ENCODE peak calls at places on chromosomes 11 and 22, in four cellular contexts. One of them, this sample, is unnamed.

GRCh38 chr22:19824197-19825015 is 30.3 kb downstream of the GNB1L start:
- DNase-seq in GM23248: no peak
- DNase-seq in HCT116: no peak
- DNase-seq in hepatocyte: peak; percentile 6
- DNase-seq in this sample: no peak

GRCh38 chr22:49934144-49934890 is 15.9 kb downstream of the CRELD2 start:
- DNase-seq in GM23248: peak; percentile 62
- DNase-seq in HCT116: no peak
- DNase-seq in hepatocyte: peak; percentile 80
- DNase-seq in this sample: peak; percentile 18

GRCh38 chr22:19495562-19496323 is 16.0 kb downstream of the CDC45 start:
- DNase-seq in GM23248: peak; percentile 29
- DNase-seq in HCT116: no peak
- DNase-seq in hepatocyte: no peak
- DNase-seq in this sample: peak; percentile 22

GRCh38 chr11:130829801-130830562 is 86.3 kb downstream of the SNX19 start:
- DNase-seq in GM23248: no peak
- DNase-seq in HCT116: no peak
- DNase-seq in hepatocyte: no peak
- DNase-seq in this sample: no peak

GRCh38 chr11:8101421-8101820 is 20.4 kb downstream of the TUB start:
- DNase-seq in GM23248: no peak
- DNase-seq in HCT116: no peak
- DNase-seq in hepatocyte: peak; percentile 2
- DNase-seq in this sample: no peak

GRCh38 chr11:1310772-1311468 is 1.5 kb upstream of the TOLLIP start:
- DNase-seq in GM23248: no peak
- DNase-seq in HCT116: no peak
- DNase-seq in hepatocyte: no peak
- DNase-seq in this sample: no peak

GRCh38 chr22:37968452-37969251 is 15.2 kb downstream of the POLR2F start:
- DNase-seq in GM23248: no peak
- DNase-seq in HCT116: no peak
- DNase-seq in hepatocyte: no peak
- DNase-seq in this sample: no peak

GRCh38 chr22:49600891-49601431 is 226.7 kb downstream of the BRD1 start:
- DNase-seq in GM23248: no peak
- DNase-seq in HCT116: no peak
- DNase-seq in hepatocyte: no peak
- DNase-seq in this sample: no peak

GRCh38 chr11:76067099-76067498 is 139.2 kb downstream of the WNT11 start:
- DNase-seq in GM23248: peak; percentile 46
- DNase-seq in HCT116: no peak
- DNase-seq in hepatocyte: no peak
- DNase-seq in this sample: no peak

GRCh38 chr11:93842461-93842860 is 8.0 kb downstream of the VSTM5 start:
- DNase-seq in GM23248: peak; percentile 86
- DNase-seq in HCT116: peak; percentile 67
- DNase-seq in hepatocyte: no peak
- DNase-seq in this sample: peak; percentile 99

GRCh38 chr22:30402036-30402759 is 5.4 kb downstream of the SEC14L2 start:
- DNase-seq in GM23248: no peak
- DNase-seq in HCT116: no peak
- DNase-seq in hepatocyte: no peak
- DNase-seq in this sample: no peak

GRCh38 chr22:17086301-17086700 is 1.5 kb downstream of the IL17RA start:
- DNase-seq in GM23248: peak; percentile 23
- DNase-seq in HCT116: no peak
- DNase-seq in hepatocyte: no peak
- DNase-seq in this sample: no peak

GRCh38 chr11:93728792-93729128 is 12.5 kb downstream of the TAF1D start:
- DNase-seq in GM23248: no peak
- DNase-seq in HCT116: no peak
- DNase-seq in hepatocyte: no peak
- DNase-seq in this sample: no peak

GRCh38 chr22:50314081-50314454 is 6.6 kb upstream of the PLXNB2 start:
- DNase-seq in GM23248: no peak
- DNase-seq in HCT116: no peak
- DNase-seq in hepatocyte: no peak
- DNase-seq in this sample: no peak

GRCh38 chr11:67304511-67305113 is 1.3 kb downstream of the SSH3 start:
- DNase-seq in GM23248: no peak
- DNase-seq in HCT116: no peak
- DNase-seq in hepatocyte: peak; percentile 5
- DNase-seq in this sample: no peak

GRCh38 chr11:73230276-73230875 is 12.3 kb downstream of the P2RY2 start:
- DNase-seq in GM23248: no peak
- DNase-seq in HCT116: no peak
- DNase-seq in hepatocyte: no peak
- DNase-seq in this sample: no peak

GRCh38 chr11:27991731-27992130 is 116.2 kb downstream of the KIF18A start:
- DNase-seq in GM23248: peak; percentile 39
- DNase-seq in HCT116: no peak
- DNase-seq in hepatocyte: no peak
- DNase-seq in this sample: no peak

GRCh38 chr11:77199346-77199745 is 71.3 kb downstream of the MYO7A start:
- DNase-seq in GM23248: no peak
- DNase-seq in HCT116: no peak
- DNase-seq in hepatocyte: no peak
- DNase-seq in this sample: no peak

GRCh38 chr11:114181195-114181594 is 115.0 kb upstream of the NNMT start:
- DNase-seq in GM23248: no peak
- DNase-seq in HCT116: no peak
- DNase-seq in hepatocyte: no peak
- DNase-seq in this sample: no peak

GRCh38 chr11:68423481-68423880 is 37.1 kb upstream of the PPP6R3 start:
- DNase-seq in GM23248: no peak
- DNase-seq in HCT116: no peak
- DNase-seq in hepatocyte: no peak
- DNase-seq in this sample: no peak

GRCh38 chr11:104254347-104254746 is 90.4 kb upstream of the PDGFD start:
- DNase-seq in GM23248: peak; percentile 4
- DNase-seq in HCT116: peak; percentile 46
- DNase-seq in hepatocyte: peak; percentile 40
- DNase-seq in this sample: peak; percentile 77

GRCh38 chr11:119723243-119723951 is 5.6 kb downstream of the NECTIN1 start:
- DNase-seq in GM23248: no peak
- DNase-seq in HCT116: no peak
- DNase-seq in hepatocyte: no peak
- DNase-seq in this sample: no peak

GRCh38 chr11:70233511-70233919 is 30.4 kb downstream of the FADD start:
- DNase-seq in GM23248: peak; percentile 91
- DNase-seq in HCT116: peak; percentile 98
- DNase-seq in hepatocyte: peak; percentile 58
- DNase-seq in this sample: peak; percentile 100

GRCh38 chr22:45478108-45478771 is 24.4 kb upstream of the FBLN1 start:
- DNase-seq in GM23248: peak; percentile 60
- DNase-seq in HCT116: no peak
- DNase-seq in hepatocyte: peak; percentile 45
- DNase-seq in this sample: peak; percentile 83

GRCh38 chr11:128908391-128909246 is 17.5 kb downstream of the KCNJ5 start:
- DNase-seq in GM23248: peak; percentile 90
- DNase-seq in HCT116: peak; percentile 45
- DNase-seq in hepatocyte: peak; percentile 47
- DNase-seq in this sample: peak; percentile 71

GRCh38 chr11:86274999-86275398 is 27.0 kb upstream of the HIKESHI start:
- DNase-seq in GM23248: no peak
- DNase-seq in HCT116: no peak
- DNase-seq in hepatocyte: no peak
- DNase-seq in this sample: no peak

GRCh38 chr11:16026849-16027248 is 329.5 kb downstream of the SOX6 start:
- DNase-seq in GM23248: no peak
- DNase-seq in HCT116: no peak
- DNase-seq in hepatocyte: no peak
- DNase-seq in this sample: no peak

GRCh38 chr22:45225732-45226560 is 14.7 kb downstream of the KIAA0930 start:
- DNase-seq in GM23248: peak; percentile 72
- DNase-seq in HCT116: no peak
- DNase-seq in hepatocyte: peak; percentile 43
- DNase-seq in this sample: no peak

GRCh38 chr22:19984201-19984753 is 32.3 kb downstream of the ARVCF start:
- DNase-seq in GM23248: peak; percentile 90
- DNase-seq in HCT116: peak; percentile 55
- DNase-seq in hepatocyte: peak; percentile 70
- DNase-seq in this sample: peak; percentile 62

DNA sequence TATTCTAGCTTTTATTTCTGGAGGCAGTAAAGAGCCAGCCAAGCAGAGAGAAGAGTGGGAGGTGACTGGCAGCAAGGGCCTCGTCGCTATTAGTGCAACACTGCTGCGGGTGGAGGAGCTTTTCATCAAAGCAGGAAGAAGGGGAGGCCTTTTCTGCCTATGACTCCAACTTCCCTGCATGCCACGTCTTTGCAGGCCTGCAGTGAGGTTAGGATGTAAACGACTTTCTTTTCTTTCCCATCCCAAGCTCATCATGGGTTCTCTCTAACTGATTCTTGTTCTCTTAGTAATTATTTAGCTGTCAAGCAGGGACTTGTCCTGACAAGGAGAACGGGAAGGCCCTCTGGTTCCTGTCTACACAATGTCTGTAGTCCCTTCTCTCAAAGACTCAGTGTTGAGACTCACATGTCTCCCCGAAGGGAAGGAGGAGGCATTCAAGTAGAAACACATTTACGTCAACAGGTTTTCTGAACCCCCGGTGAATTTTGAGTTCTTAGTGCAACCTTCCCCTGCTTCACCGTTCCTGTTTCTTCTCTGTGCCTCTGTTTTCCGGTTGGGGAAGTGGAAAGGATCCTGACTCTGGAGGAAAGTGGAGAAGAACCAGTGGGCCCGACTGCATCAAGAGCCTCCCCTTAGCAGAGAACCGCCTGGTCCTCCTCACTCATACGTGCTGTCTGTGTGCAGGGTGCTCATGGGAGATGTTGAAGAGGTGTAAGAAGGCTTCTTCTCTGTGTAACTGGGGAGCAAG is 56.9 kb downstream of the PACS1 start:
- DNase-seq in GM23248: peak; percentile 91
- DNase-seq in HCT116: no peak
- DNase-seq in hepatocyte: peak; percentile 65
- DNase-seq in this sample: no peak
- TF ChIP-seq EZH2phosphoT487 in GM23248: no peak
- TF ChIP-seq EZH2phosphoT487 in HCT116: no peak
- TF ChIP-seq EZH2phosphoT487 in hepatocyte: no peak
- TF ChIP-seq EZH2phosphoT487 in this sample: no peak

GRCh38 chr22:21582801-21583740 is 15.6 kb downstream of the UBE2L3 start:
- DNase-seq in GM23248: no peak
- DNase-seq in HCT116: no peak
- DNase-seq in hepatocyte: no peak
- DNase-seq in this sample: no peak
- H4K20me1 ChIP-seq in GM23248: peaks cover 64% of the 10 kb centered on the region
- H4K20me1 ChIP-seq in HCT116: peaks cover 20% of the 10 kb centered on the region
- H4K20me1 ChIP-seq in hepatocyte: peaks cover 100% of the 10 kb centered on the region
- H4K20me1 ChIP-seq in this sample: peaks cover 53% of the 10 kb centered on the region

GRCh38 chr11:46533396-46534110 is 60.3 kb downstream of the AMBRA1 start:
- DNase-seq in GM23248: no peak
- DNase-seq in HCT116: no peak
- DNase-seq in hepatocyte: no peak
- DNase-seq in this sample: no peak
- TF ChIP-seq EZH2phosphoT487 in GM23248: no peak
- TF ChIP-seq EZH2phosphoT487 in HCT116: no peak
- TF ChIP-seq EZH2phosphoT487 in hepatocyte: no peak
- TF ChIP-seq EZH2phosphoT487 in this sample: no peak

GRCh38 chr11:123173040-123173855 is 21.8 kb downstream of the CLMP start:
- DNase-seq in GM23248: peak; percentile 98
- DNase-seq in HCT116: no peak
- DNase-seq in hepatocyte: peak; percentile 31
- DNase-seq in this sample: peak; percentile 98
- H4K20me1 ChIP-seq in GM23248: no peaks in the 10 kb centered on the region
- H4K20me1 ChIP-seq in HCT116: no peaks in the 10 kb centered on the region
- H4K20me1 ChIP-seq in hepatocyte: no peaks in the 10 kb centered on the region
- H4K20me1 ChIP-seq in this sample: no peaks in the 10 kb centered on the region

GRCh38 chr11:63537293-63538101 is 889 bp downstream of the PLAAT4 start:
- DNase-seq in GM23248: peak; percentile 47
- DNase-seq in HCT116: no peak
- DNase-seq in hepatocyte: no peak
- DNase-seq in this sample: no peak
- TF ChIP-seq EZH2phosphoT487 in GM23248: no peak
- TF ChIP-seq EZH2phosphoT487 in HCT116: no peak
- TF ChIP-seq EZH2phosphoT487 in hepatocyte: no peak
- TF ChIP-seq EZH2phosphoT487 in this sample: no peak

DNA sequence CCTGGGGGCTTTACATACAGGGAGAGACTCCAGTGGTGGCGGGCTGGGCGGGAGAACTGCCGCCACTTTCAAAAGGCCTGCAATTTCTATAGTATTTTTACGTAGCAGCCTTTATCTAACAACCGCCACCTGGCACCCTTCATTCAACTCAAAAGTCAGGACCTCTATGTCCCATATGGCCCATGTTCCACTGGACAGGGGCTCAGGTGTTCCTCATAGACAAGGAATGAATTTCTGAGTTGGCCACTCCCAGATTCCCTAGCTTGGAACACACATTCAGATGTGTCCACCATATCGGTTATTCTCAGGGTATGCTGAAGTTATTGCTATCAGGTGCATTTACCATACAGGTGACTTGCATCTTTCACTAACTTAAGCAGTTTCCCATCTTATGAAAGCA is 29.9 kb downstream of the RNF169 start:
- DNase-seq in GM23248: no peak
- DNase-seq in HCT116: no peak
- DNase-seq in hepatocyte: no peak
- DNase-seq in this sample: no peak
- H4K20me1 ChIP-seq in GM23248: peaks cover 9% of the 10 kb centered on the region
- H4K20me1 ChIP-seq in HCT116: peaks cover 6% of the 10 kb centered on the region
- H4K20me1 ChIP-seq in hepatocyte: peaks cover 41% of the 10 kb centered on the region
- H4K20me1 ChIP-seq in this sample: peaks cover 14% of the 10 kb centered on the region

This sample was measured in PC-3.